ENCODE peak calls at places on chromosomes 6 and 20, in five cellular contexts. Y is SK-N-SH, E is T-cell, L is amygdala, I is iris pigment epithelial cell. N is an unnamed sample.

GRCh38 chr20:45067558-45067957 is 33.4 kb downstream of the KCNS1 start:
- DNase-seq in Y (no peak), E (no peak), I (peak; percentile 57), L (no peak), N (no peak)

GRCh38 chr6:72424476-72424875 is 197.4 kb upstream of the KCNQ5 start:
- DNase-seq in L (no peak), E (no peak), Y (no peak), I (no peak), N (no peak)

GRCh38 chr6:32427218-32427617 is 12.5 kb upstream of the HLA-DRA start:
- DNase-seq in L (no peak), E (no peak), I (no peak), Y (no peak), N (no peak)

GRCh38 chr20:58043122-58043865 is 185.2 kb downstream of the ANKRD60 start:
- DNase-seq in L (no peak), I (no peak), E (no peak), Y (no peak), N (no peak)

GRCh38 chr6:77373955-77374354 is 89.3 kb downstream of the HTR1B start:
- DNase-seq in I (no peak), E (no peak), L (no peak), Y (no peak), N (no peak)

GRCh38 chr6:52562915-52563314 is 13.9 kb downstream of the TRAM2 start:
- DNase-seq in Y (no peak), L (no peak), I (peak; percentile 50), E (no peak), N (peak; percentile 63)

GRCh38 chr20:63356511-63356910 is 4.6 kb downstream of the CHRNA4 start:
- DNase-seq in E (no peak), L (no peak), I (no peak), Y (no peak), N (no peak)

GRCh38 chr6:85124472-85125428 is 325.1 kb upstream of the NT5E start:
- DNase-seq in E (no peak), Y (no peak), L (no peak), I (no peak), N (no peak)

GRCh38 chr20:2942439-2942838 is 69.2 kb downstream of the PTPRA start:
- DNase-seq in L (no peak), I (peak; percentile 68), Y (no peak), E (no peak), N (peak; percentile 54)

GRCh38 chr6:131125431-131125830 is 9.8 kb upstream of the AKAP7 start:
- DNase-seq in L (no peak), I (peak; percentile 30), Y (no peak), E (no peak), N (no peak)

GRCh38 chr6:39365281-39366074 is 43.0 kb upstream of the KCNK16 start:
- DNase-seq in E (no peak), L (no peak), Y (no peak), I (peak; percentile 59), N (peak; percentile 65)

GRCh38 chr20:47256665-47257236 is 99.7 kb downstream of the ZMYND8 start:
- DNase-seq in Y (no peak), E (no peak), L (no peak), I (peak; percentile 66), N (peak; percentile 62)

GRCh38 chr6:2579241-2579761 is 171.4 kb downstream of the MYLK4 start:
- DNase-seq in Y (peak; percentile 32), I (peak; percentile 57), L (no peak), E (no peak), N (peak; percentile 76)

GRCh38 chr20:43824699-43825402 is 89.8 kb upstream of the TOX2 start:
- DNase-seq in L (no peak), E (no peak), Y (peak; percentile 77), I (peak; percentile 51), N (peak; percentile 57)

GRCh38 chr6:53524455-53524815 is 20.5 kb downstream of the GCLC start:
- DNase-seq in L (no peak), Y (no peak), I (peak; percentile 72), E (no peak), N (peak; percentile 44)

GRCh38 chr6:122803056-122803695 is 14.1 kb downstream of the SMPDL3A start:
- DNase-seq in L (no peak), Y (no peak), I (peak; percentile 89), E (no peak), N (peak; percentile 74)

GRCh38 chr6:10759312-10759839 is 11.8 kb downstream of the TMEM14B start:
- DNase-seq in L (no peak), Y (peak; percentile 30), I (peak; percentile 93), E (no peak), N (peak; percentile 98)

GRCh38 chr20:63493563-63494020 is 5.3 kb downstream of the EEF1A2 start:
- DNase-seq in I (no peak), E (no peak), L (no peak), Y (peak; percentile 16), N (no peak)

GRCh38 chr20:63737940-63738686 is 1.5 kb upstream of the SLC2A4RG start:
- DNase-seq in E (no peak), I (no peak), Y (no peak), L (no peak), N (no peak)

GRCh38 chr20:37538003-37538402 is 10.3 kb upstream of the BLCAP start:
- DNase-seq in Y (no peak), I (peak; percentile 63), E (no peak), L (no peak), N (peak; percentile 74)

GRCh38 chr6:138716017-138716416 is 57.6 kb upstream of the CCDC28A start:
- DNase-seq in E (no peak), Y (no peak), L (no peak), I (peak; percentile 25), N (no peak)

GRCh38 chr6:107622269-107622668 is 132.4 kb downstream of the SOBP start:
- DNase-seq in Y (no peak), L (no peak), I (no peak), E (no peak), N (no peak)

GRCh38 chr20:53159144-53159543 is 187.0 kb downstream of the TSHZ2 start:
- DNase-seq in I (no peak), Y (no peak), E (no peak), L (no peak), N (no peak)

GRCh38 chr6:148935705-148936306 is 189.0 kb downstream of the UST start:
- DNase-seq in E (no peak), L (no peak), Y (no peak), I (peak; percentile 55), N (peak; percentile 79)

GRCh38 chr6:106574729-106575458 is 54.4 kb downstream of the RTN4IP1 start:
- DNase-seq in Y (no peak), I (peak; percentile 67), L (no peak), E (no peak), N (peak; percentile 69)

GRCh38 chr6:31900917-31901414 is 920 bp downstream of the ZBTB12 start:
- DNase-seq in I (peak; percentile 21), L (no peak), E (no peak), Y (no peak), N (no peak)

GRCh38 chr6:79818471-79818870 is 128.9 kb downstream of the ELOVL4 start:
- DNase-seq in L (no peak), E (no peak), I (no peak), Y (no peak), N (no peak)

GRCh38 chr20:3786665-3787639 is at the start of gene CENPB:
- DNase-seq in L (peak; percentile 52), E (peak; percentile 83), Y (peak; percentile 98), I (peak; percentile 80), N (peak; percentile 81)

GRCh38 chr6:69704916-69705315 is 91.9 kb downstream of the LMBRD1 start:
- DNase-seq in E (no peak), L (no peak), I (no peak), Y (no peak), N (peak; percentile 55)

GRCh38 chr20:45097485-45098095 is 3.3 kb downstream of the KCNS1 start:
- DNase-seq in L (no peak), I (peak; percentile 57), Y (peak; percentile 67), E (peak; percentile 17), N (peak; percentile 52)

GRCh38 chr20:16537918-16538317 is 35.3 kb downstream of the KIF16B start:
- DNase-seq in E (no peak), L (no peak), I (no peak), Y (no peak), N (no peak)

GRCh38 chr6:136608991-136609390 is 58.8 kb upstream of the MAP7 start:
- DNase-seq in Y (no peak), E (no peak), L (no peak), I (peak; percentile 90), N (peak; percentile 72)

GRCh38 chr6:159609813-159610212 is 83.2 kb downstream of the SOD2 start:
- DNase-seq in E (no peak), Y (no peak), I (no peak), L (no peak), N (no peak)

GRCh38 chr6:152096863-152097496 is 289.5 kb downstream of the ESR1 start:
- DNase-seq in E (no peak), I (peak; percentile 93), Y (no peak), L (no peak), N (peak; percentile 93)